ENCODE peak calls at places on chromosomes 1 and 21, in five cellular contexts. One of them, this sample, is unnamed.

GRCh38 chr1:173430707-173431662 is 46.1 kb upstream of the PRDX6 start:
- DNase-seq in PC-3: peak; percentile 100
- DNase-seq in GM23248: peak; percentile 84
- DNase-seq in neuronal stem cell: peak; percentile 93
- DNase-seq in IMR-90: peak; percentile 88
- DNase-seq in this sample: peak; percentile 88

GRCh38 chr1:100485855-100486258 is 52.1 kb upstream of the GPR88 start:
- DNase-seq in PC-3: peak; percentile 47
- DNase-seq in GM23248: peak; percentile 2
- DNase-seq in IMR-90: no peak
- DNase-seq in neuronal stem cell: no peak
- DNase-seq in this sample: no peak

GRCh38 chr1:89100366-89100765 is 25.5 kb downstream of the GBP2 start:
- DNase-seq in IMR-90: no peak
- DNase-seq in neuronal stem cell: no peak
- DNase-seq in PC-3: no peak
- DNase-seq in GM23248: no peak
- DNase-seq in this sample: no peak

GRCh38 chr1:245458761-245459174 is 304.0 kb downstream of the KIF26B start:
- DNase-seq in PC-3: no peak
- DNase-seq in IMR-90: peak; percentile 16
- DNase-seq in neuronal stem cell: no peak
- DNase-seq in GM23248: peak; percentile 79
- DNase-seq in this sample: no peak

GRCh38 chr1:44557756-44558155 is 116.5 kb downstream of the TMEM53 start:
- DNase-seq in PC-3: peak; percentile 60
- DNase-seq in IMR-90: no peak
- DNase-seq in neuronal stem cell: no peak
- DNase-seq in GM23248: peak; percentile 10
- DNase-seq in this sample: no peak

GRCh38 chr1:9344426-9345200 is 51.9 kb downstream of the SPSB1 start:
- DNase-seq in GM23248: no peak
- DNase-seq in IMR-90: no peak
- DNase-seq in neuronal stem cell: no peak
- DNase-seq in PC-3: no peak
- DNase-seq in this sample: no peak

GRCh38 chr1:46062651-46063319 is 69.6 kb downstream of the PIK3R3 start:
- DNase-seq in neuronal stem cell: no peak
- DNase-seq in IMR-90: peak; percentile 22
- DNase-seq in PC-3: no peak
- DNase-seq in GM23248: peak; percentile 10
- DNase-seq in this sample: peak; percentile 77

GRCh38 chr1:205229399-205229861 is 1.7 kb downstream of the TMCC2 start:
- DNase-seq in neuronal stem cell: peak; percentile 47
- DNase-seq in GM23248: peak; percentile 53
- DNase-seq in PC-3: peak; percentile 83
- DNase-seq in IMR-90: peak; percentile 57
- DNase-seq in this sample: peak; percentile 64

GRCh38 chr1:48035371-48036141 is 38.4 kb upstream of the TRABD2B start:
- DNase-seq in neuronal stem cell: no peak
- DNase-seq in IMR-90: no peak
- DNase-seq in GM23248: no peak
- DNase-seq in PC-3: no peak
- DNase-seq in this sample: no peak

GRCh38 chr21:45767071-45768006 is 123.8 kb downstream of the PCBP3 start:
- DNase-seq in GM23248: peak; percentile 30
- DNase-seq in PC-3: peak; percentile 19
- DNase-seq in IMR-90: peak; percentile 51
- DNase-seq in neuronal stem cell: no peak
- DNase-seq in this sample: no peak

GRCh38 chr1:210689741-210690635 is 361.3 kb downstream of the HHAT start:
- DNase-seq in neuronal stem cell: no peak
- DNase-seq in GM23248: no peak
- DNase-seq in IMR-90: no peak
- DNase-seq in PC-3: no peak
- DNase-seq in this sample: no peak

GRCh38 chr1:246727594-246727993 is 3.4 kb downstream of the SCCPDH start:
- DNase-seq in IMR-90: no peak
- DNase-seq in PC-3: no peak
- DNase-seq in neuronal stem cell: no peak
- DNase-seq in GM23248: no peak
- DNase-seq in this sample: no peak

GRCh38 chr1:41576206-41576605 is 91.7 kb upstream of the EDN2 start:
- DNase-seq in PC-3: no peak
- DNase-seq in GM23248: no peak
- DNase-seq in neuronal stem cell: no peak
- DNase-seq in IMR-90: no peak
- DNase-seq in this sample: no peak

GRCh38 chr1:67300561-67300960 is 7.1 kb upstream of the IL12RB2 start:
- DNase-seq in PC-3: no peak
- DNase-seq in IMR-90: no peak
- DNase-seq in neuronal stem cell: no peak
- DNase-seq in GM23248: no peak
- DNase-seq in this sample: no peak

GRCh38 chr21:36756527-36756926 is 57.6 kb downstream of the SIM2 start:
- DNase-seq in GM23248: peak; percentile 26
- DNase-seq in IMR-90: peak; percentile 83
- DNase-seq in neuronal stem cell: no peak
- DNase-seq in PC-3: peak; percentile 76
- DNase-seq in this sample: no peak

GRCh38 chr1:9960705-9961562 is 17.7 kb downstream of the NMNAT1 start:
- DNase-seq in PC-3: no peak
- DNase-seq in IMR-90: no peak
- DNase-seq in neuronal stem cell: no peak
- DNase-seq in GM23248: no peak
- DNase-seq in this sample: peak; percentile 34

GRCh38 chr1:6208723-6209660 is 3.1 kb downstream of the RNF207 start:
- DNase-seq in neuronal stem cell: peak; percentile 37
- DNase-seq in PC-3: no peak
- DNase-seq in GM23248: peak; percentile 83
- DNase-seq in IMR-90: peak; percentile 42
- DNase-seq in this sample: no peak

GRCh38 chr21:28971171-28971570 is 21.5 kb downstream of the LTN1 start:
- DNase-seq in PC-3: no peak
- DNase-seq in GM23248: peak; percentile 54
- DNase-seq in neuronal stem cell: peak; percentile 48
- DNase-seq in IMR-90: peak; percentile 19
- DNase-seq in this sample: no peak

GRCh38 chr1:53617382-53618217 is 121.4 kb downstream of the GLIS1 start:
- DNase-seq in IMR-90: peak; percentile 94
- DNase-seq in PC-3: no peak
- DNase-seq in neuronal stem cell: no peak
- DNase-seq in GM23248: peak; percentile 43
- DNase-seq in this sample: no peak

GRCh38 chr1:207981976-207982375 is 71.1 kb upstream of the CD34 start:
- DNase-seq in neuronal stem cell: no peak
- DNase-seq in IMR-90: no peak
- DNase-seq in PC-3: peak; percentile 22
- DNase-seq in GM23248: peak; percentile 33
- DNase-seq in this sample: peak; percentile 18

GRCh38 chr1:99557556-99558256 is 88.2 kb upstream of the PALMD start:
- DNase-seq in IMR-90: peak; percentile 92
- DNase-seq in GM23248: peak; percentile 94
- DNase-seq in PC-3: peak; percentile 86
- DNase-seq in neuronal stem cell: no peak
- DNase-seq in this sample: no peak

GRCh38 chr1:154329551-154330131 is 4.3 kb downstream of the ATP8B2 start:
- DNase-seq in IMR-90: no peak
- DNase-seq in PC-3: no peak
- DNase-seq in neuronal stem cell: no peak
- DNase-seq in GM23248: peak; percentile 38
- DNase-seq in this sample: no peak

GRCh38 chr1:227924838-227925574 is 22.7 kb downstream of the WNT9A start:
- DNase-seq in PC-3: peak; percentile 41
- DNase-seq in GM23248: no peak
- DNase-seq in IMR-90: no peak
- DNase-seq in neuronal stem cell: no peak
- DNase-seq in this sample: no peak

GRCh38 chr1:221223281-221223680 is 344.0 kb downstream of the HLX start:
- DNase-seq in GM23248: no peak
- DNase-seq in IMR-90: no peak
- DNase-seq in neuronal stem cell: no peak
- DNase-seq in PC-3: no peak
- DNase-seq in this sample: no peak

GRCh38 chr21:31279986-31280385 is 64.1 kb downstream of the TIAM1 start:
- DNase-seq in neuronal stem cell: no peak
- DNase-seq in GM23248: no peak
- DNase-seq in PC-3: no peak
- DNase-seq in IMR-90: peak; percentile 37
- DNase-seq in this sample: no peak

GRCh38 chr21:45593162-45594022 is 50.1 kb upstream of the PCBP3 start:
- DNase-seq in IMR-90: no peak
- DNase-seq in GM23248: no peak
- DNase-seq in PC-3: no peak
- DNase-seq in neuronal stem cell: no peak
- DNase-seq in this sample: no peak

GRCh38 chr1:117600966-117601365 is 4.9 kb upstream of the TENT5C start:
- DNase-seq in PC-3: no peak
- DNase-seq in GM23248: peak; percentile 44
- DNase-seq in neuronal stem cell: no peak
- DNase-seq in IMR-90: peak; percentile 46
- DNase-seq in this sample: no peak

GRCh38 chr1:154306151-154306550 is 14.7 kb upstream of the AQP10 start:
- DNase-seq in PC-3: no peak
- DNase-seq in IMR-90: peak; percentile 31
- DNase-seq in GM23248: peak; percentile 82
- DNase-seq in neuronal stem cell: no peak
- DNase-seq in this sample: no peak

GRCh38 chr1:153985984-153986761 is at the start of gene RAB13:
- DNase-seq in neuronal stem cell: peak; percentile 74
- DNase-seq in GM23248: peak; percentile 95
- DNase-seq in PC-3: peak; percentile 90
- DNase-seq in IMR-90: peak; percentile 80
- DNase-seq in this sample: no peak

GRCh38 chr1:230519246-230519645 is 93.1 kb upstream of the PGBD5 start:
- DNase-seq in PC-3: no peak
- DNase-seq in neuronal stem cell: no peak
- DNase-seq in GM23248: no peak
- DNase-seq in IMR-90: no peak
- DNase-seq in this sample: no peak

GRCh38 chr1:111192074-111192473 is 8.4 kb downstream of the DENND2D start:
- DNase-seq in neuronal stem cell: no peak
- DNase-seq in PC-3: no peak
- DNase-seq in GM23248: no peak
- DNase-seq in IMR-90: no peak
- DNase-seq in this sample: no peak

GRCh38 chr1:210239295-210240155 is 6.9 kb downstream of the SERTAD4 start:
- DNase-seq in IMR-90: peak; percentile 85
- DNase-seq in PC-3: peak; percentile 95
- DNase-seq in GM23248: peak; percentile 93
- DNase-seq in neuronal stem cell: no peak
- DNase-seq in this sample: no peak

GRCh38 chr21:34635307-34635706 is 20.4 kb upstream of the RCAN1 start:
- DNase-seq in PC-3: no peak
- DNase-seq in GM23248: no peak
- DNase-seq in neuronal stem cell: no peak
- DNase-seq in IMR-90: no peak
- DNase-seq in this sample: no peak

GRCh38 chr1:112454316-112454715 is 54.4 kb upstream of the WNT2B start:
- DNase-seq in IMR-90: no peak
- DNase-seq in PC-3: no peak
- DNase-seq in neuronal stem cell: no peak
- DNase-seq in GM23248: no peak
- DNase-seq in this sample: no peak

GRCh38 chr1:2805801-2806430 is 4.4 kb upstream of the TTC34 start:
- DNase-seq in PC-3: no peak
- DNase-seq in neuronal stem cell: no peak
- DNase-seq in GM23248: no peak
- DNase-seq in IMR-90: no peak
- DNase-seq in this sample: no peak

GRCh38 chr1:32622806-32623694 is 27.3 kb downstream of the ZBTB8OS start:
- DNase-seq in neuronal stem cell: no peak
- DNase-seq in IMR-90: no peak
- DNase-seq in PC-3: no peak
- DNase-seq in GM23248: no peak
- DNase-seq in this sample: peak; percentile 38

GRCh38 chr1:212671342-212672031 is 28.2 kb downstream of the BATF3 start:
- DNase-seq in IMR-90: peak; percentile 69
- DNase-seq in neuronal stem cell: no peak
- DNase-seq in GM23248: peak; percentile 67
- DNase-seq in PC-3: peak; percentile 91
- DNase-seq in this sample: peak; percentile 22

GRCh38 chr1:112509005-112509659 is 367 bp downstream of the WNT2B start:
- DNase-seq in GM23248: peak; percentile 19
- DNase-seq in IMR-90: no peak
- DNase-seq in PC-3: no peak
- DNase-seq in neuronal stem cell: no peak
- DNase-seq in this sample: no peak

GRCh38 chr1:232949636-232950196 is 695 bp upstream of the NTPCR start:
- DNase-seq in neuronal stem cell: no peak
- DNase-seq in PC-3: no peak
- DNase-seq in GM23248: no peak
- DNase-seq in IMR-90: no peak
- DNase-seq in this sample: no peak
- H2AFZ ChIP-seq in neuronal stem cell: peak overlapping the region; percentile 97
- H2AFZ ChIP-seq in PC-3: peak overlapping the region; percentile 95
- H2AFZ ChIP-seq in GM23248: peak overlapping the region; percentile 87
- H2AFZ ChIP-seq in IMR-90: peak overlapping the region; percentile 95
- H2AFZ ChIP-seq in this sample: peak overlapping the region; percentile 91

GRCh38 chr1:157773723-157774350 is 3.1 kb downstream of the FCRL2 start:
- DNase-seq in GM23248: no peak
- DNase-seq in IMR-90: no peak
- DNase-seq in neuronal stem cell: peak; percentile 14
- DNase-seq in PC-3: peak; percentile 10
- DNase-seq in this sample: peak; percentile 32
- H2AFZ ChIP-seq in GM23248: no peak overlapping the region
- H2AFZ ChIP-seq in IMR-90: no peak overlapping the region
- H2AFZ ChIP-seq in neuronal stem cell: no peak overlapping the region
- H2AFZ ChIP-seq in PC-3: no peak overlapping the region
- H2AFZ ChIP-seq in this sample: no peak overlapping the region

DNA sequence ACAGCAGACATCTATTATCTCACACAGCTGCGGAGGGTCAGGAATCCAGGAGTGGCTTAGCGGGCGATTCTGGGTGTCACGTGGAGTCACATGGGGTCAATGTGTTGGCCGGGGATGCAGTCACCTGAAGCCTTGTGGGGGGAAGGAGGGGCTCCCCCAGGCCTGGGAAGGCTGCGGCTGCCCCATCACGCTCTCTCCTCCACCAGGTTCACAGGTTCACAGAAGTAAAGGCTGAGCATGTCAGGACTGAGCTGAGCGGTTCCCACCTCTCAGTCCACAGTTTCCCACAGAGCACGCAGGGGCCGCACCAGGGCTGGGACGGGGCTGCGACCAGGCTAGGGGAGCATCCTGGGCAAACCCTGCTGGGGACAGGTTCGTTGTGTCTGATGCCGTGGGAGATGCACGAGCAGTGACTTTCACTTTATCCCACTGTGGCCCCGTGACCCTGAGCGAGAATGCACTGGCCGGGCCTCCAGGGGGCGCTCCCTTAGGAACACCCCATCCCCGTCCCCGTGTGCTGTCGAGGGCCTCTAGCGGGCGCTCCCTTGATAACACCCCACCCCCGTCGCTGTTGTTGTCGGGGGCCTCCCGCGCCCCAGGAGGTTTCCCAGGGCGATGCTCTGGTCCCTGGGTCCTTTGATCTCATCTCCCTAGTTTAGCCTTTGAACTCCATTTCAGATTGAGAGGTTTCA is 73.2 kb upstream of the TRAPPC10 start:
- DNase-seq in neuronal stem cell: peak; percentile 71
- DNase-seq in GM23248: peak; percentile 87
- DNase-seq in IMR-90: peak; percentile 59
- DNase-seq in PC-3: peak; percentile 64
- DNase-seq in this sample: peak; percentile 64
- H2AFZ ChIP-seq in neuronal stem cell: no peak overlapping the region
- H2AFZ ChIP-seq in GM23248: no peak overlapping the region
- H2AFZ ChIP-seq in IMR-90: peak overlapping the region; percentile 70
- H2AFZ ChIP-seq in PC-3: peak overlapping the region; percentile 21
- H2AFZ ChIP-seq in this sample: no peak overlapping the region

GRCh38 chr1:224329484-224329841 is 509 bp downstream of the NVL start:
- DNase-seq in GM23248: no peak
- DNase-seq in PC-3: no peak
- DNase-seq in neuronal stem cell: no peak
- DNase-seq in IMR-90: peak; percentile 0
- DNase-seq in this sample: no peak
- H2AFZ ChIP-seq in GM23248: peak overlapping the region; percentile 96
- H2AFZ ChIP-seq in PC-3: peak overlapping the region; percentile 87
- H2AFZ ChIP-seq in neuronal stem cell: peak overlapping the region; percentile 89
- H2AFZ ChIP-seq in IMR-90: peak overlapping the region; percentile 97
- H2AFZ ChIP-seq in this sample: peak overlapping the region; percentile 94

This sample was measured in DND-41.